ENCODE peak calls at places on chromosome 9, in six cellular contexts. E is AG09319; J is nucleus accumbens; W is stimulated activated CD8-positive, alpha-beta memory T cell treated with anti-CD3 and anti-CD28 coated beads, Interleukin-15, amount 100 ng/mL, for 24 hours; C is WTC11; K is spleen. T is an unnamed sample.

GRCh38 chr9:127968717-127969383 is 11.9 kb downstream of the EEIG1 start:
- DNase-seq in E (peak), J (no peak), W (no peak), C (no peak), K (no peak), T (peak)

GRCh38 chr9:70352802-70353201 is 61.7 kb downstream of the KLF9 start:
- DNase-seq in E (no peak), J (no peak), W (no peak), C (no peak), K (no peak), T (no peak)

GRCh38 chr9:71820516-71820915 is 52.2 kb upstream of the CEMIP2 start:
- DNase-seq in E (no peak), J (no peak), W (no peak), C (no peak), K (no peak), T (peak)

GRCh38 chr9:106616026-106616425 is 246.9 kb upstream of the ZNF462 start:
- DNase-seq in E (no peak), J (no peak), W (no peak), C (no peak), K (no peak), T (no peak)

GRCh38 chr9:133882849-133883248 is 109.3 kb downstream of the VAV2 start:
- DNase-seq in E (no peak), J (no peak), W (no peak), C (no peak), K (no peak), T (no peak)

GRCh38 chr9:90953200-90953599 is 151.6 kb downstream of the SYK start:
- DNase-seq in E (no peak), J (no peak), W (no peak), C (no peak), K (no peak), T (no peak)

GRCh38 chr9:136059851-136060670 is 35.0 kb downstream of the NACC2 start:
- DNase-seq in E (no peak), J (no peak), W (no peak), C (peak), K (peak), T (peak)

GRCh38 chr9:18480649-18481048 is 6.7 kb downstream of the ADAMTSL1 start:
- DNase-seq in E (no peak), J (no peak), W (no peak), C (no peak), K (no peak), T (peak)

GRCh38 chr9:136985853-136986252 is 3.1 kb downstream of the LCNL1 start:
- DNase-seq in E (no peak), J (no peak), W (no peak), C (peak), K (no peak), T (no peak)

GRCh38 chr9:109037946-109038345 is 24.6 kb upstream of the CTNNAL1 start:
- DNase-seq in E (no peak), J (no peak), W (no peak), C (no peak), K (no peak), T (no peak)

GRCh38 chr9:137453643-137454081 is 5.5 kb downstream of the NSMF start:
- DNase-seq in E (peak), J (no peak), W (no peak), C (peak), K (peak), T (no peak)

GRCh38 chr9:95511232-95511951 is 5.4 kb downstream of the PTCH1 start:
- DNase-seq in E (no peak), J (no peak), W (no peak), C (peak), K (peak), T (no peak)

GRCh38 chr9:123941535-123942070 is 11.7 kb upstream of the DENND1A start:
- DNase-seq in E (no peak), J (no peak), W (no peak), C (no peak), K (no peak), T (no peak)

GRCh38 chr9:131480258-131480657 is 22.5 kb upstream of the POMT1 start:
- DNase-seq in E (no peak), J (no peak), W (no peak), C (no peak), K (no peak), T (no peak)

GRCh38 chr9:94156549-94157407 is 72.5 kb downstream of the PTPDC1 start:
- DNase-seq in E (no peak), J (no peak), W (no peak), C (no peak), K (no peak), T (no peak)

GRCh38 chr9:133286523-133286922 is 11.5 kb upstream of the ABO start:
- DNase-seq in E (no peak), J (no peak), W (no peak), C (no peak), K (no peak), T (no peak)

GRCh38 chr9:117189121-117189520 is 225.7 kb downstream of the ASTN2 start:
- DNase-seq in E (no peak), J (no peak), W (no peak), C (no peak), K (no peak), T (no peak)

GRCh38 chr9:9112001-9112725 is 1312.6 kb upstream of the DMAC1 start:
- DNase-seq in E (no peak), J (no peak), W (no peak), C (no peak), K (no peak), T (no peak)

GRCh38 chr9:136784997-136785361 is 6.2 kb upstream of the TMEM141 start:
- DNase-seq in E (no peak), J (no peak), W (no peak), C (no peak), K (no peak), T (no peak)

GRCh38 chr9:20356392-20357206 is 265.7 kb downstream of the MLLT3 start:
- DNase-seq in E (peak), J (peak), W (no peak), C (peak), K (no peak), T (peak)

GRCh38 chr9:129919836-129920235 is 84.6 kb downstream of the USP20 start:
- DNase-seq in E (no peak), J (no peak), W (no peak), C (no peak), K (no peak), T (no peak)

GRCh38 chr9:128216781-128217553 is 13.8 kb downstream of the DNM1 start:
- DNase-seq in E (no peak), J (no peak), W (no peak), C (no peak), K (no peak), T (no peak)

T was measured in GM04503.